ENCODE peak calls at places on chromosomes 3 and 15, in five cellular contexts. Z, B, H, A and M are unnamed samples.

GRCh38 chr15:84638103-84638502 is 16.0 kb downstream of the WDR73 start:
- DNase-seq in H (no peak), B (no peak), Z (no peak), A (peak), M (no peak)

GRCh38 chr3:60431599-60431958 is 819.7 kb downstream of the FHIT start:
- DNase-seq in H (no peak), B (no peak), A (no peak), Z (no peak), M (no peak)

GRCh38 chr3:112653209-112653871 is 12.4 kb upstream of the CCDC80 start:
- DNase-seq in A (no peak), H (no peak), Z (no peak), B (no peak), M (no peak)

GRCh38 chr15:35921051-35921450 is 375.1 kb upstream of the DPH6 start:
- DNase-seq in Z (no peak), A (no peak), B (no peak), H (no peak), M (no peak)

GRCh38 chr3:193548406-193548805 is 6.3 kb downstream of the ATP13A4 start:
- DNase-seq in Z (no peak), H (no peak), B (no peak), A (no peak), M (no peak)

GRCh38 chr3:4688411-4688810 is 195.3 kb downstream of the ITPR1 start:
- DNase-seq in H (no peak), A (no peak), Z (no peak), B (no peak), M (no peak)

GRCh38 chr3:59816312-59816711 is 766.5 kb upstream of the CFAP20DC start:
- DNase-seq in A (no peak), B (no peak), Z (no peak), H (no peak), M (no peak)

GRCh38 chr3:23760871-23761373 is 44.8 kb upstream of the UBE2E1 start:
- DNase-seq in B (no peak), Z (no peak), H (no peak), A (no peak), M (no peak)

GRCh38 chr3:132659000-132659369 is 624 bp downstream of the ACAD11 start:
- DNase-seq in H (no peak), B (no peak), A (peak), Z (no peak), M (no peak)

GRCh38 chr3:177622520-177622919 is 425.2 kb upstream of the TBL1XR1 start:
- DNase-seq in A (no peak), H (no peak), B (no peak), Z (no peak), M (no peak)

GRCh38 chr15:25737218-25737643 is 125.9 kb downstream of the ATP10A start:
- DNase-seq in B (no peak), Z (no peak), A (no peak), H (no peak), M (no peak)

GRCh38 chr15:101256756-101257155 is 4.9 kb upstream of the CHSY1 start:
- DNase-seq in H (no peak), Z (no peak), B (no peak), A (peak), M (no peak)

GRCh38 chr15:36263666-36264065 is 315.8 kb upstream of the CDIN1 start:
- DNase-seq in Z (no peak), H (no peak), B (no peak), A (no peak), M (no peak)

GRCh38 chr3:19029837-19030835 is 118.2 kb upstream of the KCNH8 start:
- DNase-seq in A (no peak), B (no peak), H (peak), Z (no peak), M (no peak)

GRCh38 chr15:68599560-68600071 is 20.8 kb downstream of the CORO2B start:
- DNase-seq in H (no peak), A (no peak), Z (no peak), B (no peak), M (no peak)

GRCh38 chr3:49132437-49133225 is at the start of gene LAMB2:
- DNase-seq in Z (peak), H (no peak), B (no peak), A (no peak), M (no peak)

GRCh38 chr3:114586119-114586518 is 292.3 kb downstream of the TIGIT start:
- DNase-seq in B (no peak), A (no peak), Z (no peak), H (no peak), M (no peak)

GRCh38 chr15:31078461-31078860 is 23.1 kb downstream of the TRPM1 start:
- DNase-seq in Z (no peak), A (no peak), B (no peak), H (no peak), M (no peak)

GRCh38 chr15:31027948-31028586 is 36.6 kb upstream of the MTMR10 start:
- DNase-seq in H (no peak), B (no peak), A (no peak), Z (no peak), M (no peak)

GRCh38 chr3:71456155-71456554 is 127.4 kb downstream of the FOXP1 start:
- DNase-seq in A (peak), H (no peak), Z (no peak), B (no peak), M (no peak)

GRCh38 chr3:50303038-50303815 is at the start of gene HYAL1:
- DNase-seq in Z (peak), H (no peak), B (no peak), A (no peak), M (no peak)

GRCh38 chr15:35465763-35466162 is 80.2 kb downstream of the DPH6 start:
- DNase-seq in H (no peak), A (no peak), Z (no peak), B (no peak), M (no peak)

GRCh38 chr3:69500604-69501003 is 114.7 kb upstream of the FRMD4B start:
- DNase-seq in Z (no peak), B (no peak), H (no peak), A (no peak), M (no peak)

GRCh38 chr3:11774296-11774877 is 72.3 kb downstream of the TAMM41 start:
- DNase-seq in B (no peak), Z (no peak), H (no peak), A (no peak), M (no peak)
- H3K27ac ChIP-seq in B (no peak), Z (no peak), H (no peak), A (no peak), M (peak)

DNA sequence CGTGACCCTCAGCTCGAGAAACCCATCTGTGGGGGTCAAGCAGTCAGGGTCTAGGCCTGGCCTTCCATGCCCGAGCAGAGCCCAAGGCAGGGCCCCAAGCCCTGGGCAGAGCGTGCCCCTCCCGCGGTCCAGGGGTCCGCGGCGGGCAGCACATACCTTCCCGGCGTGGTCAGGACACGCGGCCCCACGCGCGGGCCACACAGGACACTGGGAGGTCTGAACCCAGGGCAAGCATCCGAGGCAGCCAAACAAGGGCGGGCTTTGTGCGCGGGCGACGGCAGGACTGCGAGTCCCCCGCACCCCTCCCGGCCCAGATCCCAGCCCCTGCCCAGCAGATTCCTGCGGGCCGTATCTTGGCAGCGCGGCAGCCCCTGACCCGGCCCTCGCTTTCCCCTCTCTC is 61.6 kb upstream of the ACAN start:
- DNase-seq in B (no peak), A (no peak), H (no peak), Z (no peak), M (no peak)
- H3K27ac ChIP-seq in B (no peak), A (no peak), H (no peak), Z (no peak), M (no peak)

GRCh38 chr3:123419156-123419849 is 29.6 kb downstream of the ADCY5 start:
- DNase-seq in Z (no peak), A (no peak), H (no peak), B (no peak), M (no peak)

GRCh38 chr3:123414958-123415792 is 33.7 kb downstream of the ADCY5 start:
- DNase-seq in B (no peak), H (no peak), A (no peak), Z (no peak), M (no peak)

GRCh38 chr3:123412811-123413588 is 35.9 kb downstream of the ADCY5 start:
- DNase-seq in B (no peak), A (no peak), Z (no peak), H (no peak), M (no peak)

GRCh38 chr3:123416647-123417046 is 32.2 kb downstream of the ADCY5 start:
- DNase-seq in A (no peak), H (no peak), B (no peak), Z (no peak), M (no peak)

GRCh38 chr3:123416173-123416572 is 32.7 kb downstream of the ADCY5 start:
- DNase-seq in B (no peak), H (no peak), A (no peak), Z (no peak), M (no peak)
- H3K27ac ChIP-seq in B (peak), H (no peak), A (no peak), Z (no peak), M (peak)

DNA sequence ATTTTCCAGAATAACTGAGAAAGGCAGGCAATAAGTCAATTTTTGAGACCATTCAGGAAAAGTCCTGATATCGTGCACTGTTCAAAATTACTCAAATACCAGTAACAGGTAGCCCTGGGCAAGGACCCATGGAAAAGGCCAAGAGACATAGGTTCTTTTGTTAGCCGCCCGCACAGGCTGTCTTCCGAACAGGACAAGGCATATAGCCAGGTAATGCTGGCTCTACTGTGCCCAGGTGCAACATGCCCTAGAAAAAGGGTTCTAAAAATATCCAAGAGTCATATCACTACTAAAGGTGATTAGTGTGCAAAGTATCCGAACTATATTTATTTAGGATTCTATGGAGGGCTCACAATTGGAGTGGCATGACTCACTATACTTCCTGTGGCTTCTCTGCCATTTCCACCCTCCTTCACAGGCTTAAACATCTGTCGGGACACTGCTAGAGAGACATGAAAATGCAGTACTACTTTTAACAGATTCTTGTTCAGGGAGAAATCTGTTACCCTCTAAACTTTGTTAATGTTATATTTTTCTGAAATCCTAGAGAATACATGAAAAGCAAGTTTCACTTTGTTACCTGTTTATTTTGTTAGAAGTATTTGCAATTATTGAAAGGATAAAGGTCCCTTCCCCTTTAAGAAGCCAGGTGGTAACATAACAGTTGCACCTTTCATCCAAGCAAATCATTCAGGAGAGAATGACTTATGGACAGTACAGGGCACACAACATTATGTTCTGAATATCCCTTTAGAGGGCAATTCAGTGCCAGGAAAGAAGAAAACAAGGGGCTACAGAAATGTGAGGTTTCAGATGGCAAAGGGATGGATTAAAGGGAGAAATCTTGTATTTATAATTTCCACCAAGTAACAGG is 293.3 kb upstream of the THBS1 start:
- DNase-seq in H (no peak), Z (no peak), B (no peak), A (no peak), M (no peak)
- H3K27ac ChIP-seq in H (no peak), Z (no peak), B (no peak), A (no peak), M (no peak)